ENCODE peak calls at places on chromosomes 5 and 9, in ten cellular contexts. L is NT2/D1, X is NCI-H446 treated with DMSO at 0.1 percent for 48 hours, F is mucosa of gallbladder, A is GM04503, T is breast epithelium, Z is NCI-H2081, Y is cardiac muscle cell, B is D341Med, J is neuronal stem cell. P is an unnamed sample.

GRCh38 chr9:16628421-16628820 is 242.0 kb downstream of the BNC2 start:
- DNase-seq in L (no peak), X (no peak), F (no peak), A (no peak), T (no peak), Z (no peak), Y (no peak), B (no peak), J (no peak), P (no peak)

GRCh38 chr5:66744040-66744439 is 147.8 kb downstream of the MAST4 start:
- DNase-seq in L (no peak), X (no peak), F (peak), A (no peak), T (no peak), Z (no peak), Y (no peak), B (no peak), J (no peak), P (no peak)

GRCh38 chr5:159132429-159133040 is 32.8 kb upstream of the EBF1 start:
- DNase-seq in L (no peak), X (no peak), F (no peak), A (no peak), T (no peak), Z (no peak), Y (no peak), B (no peak), J (no peak), P (no peak)

GRCh38 chr5:2996687-2997086 is 245.2 kb upstream of the IRX2 start:
- DNase-seq in L (no peak), X (no peak), F (no peak), A (no peak), T (no peak), Z (no peak), Y (peak), B (no peak), J (no peak), P (no peak)

GRCh38 chr5:69024241-69024651 is 69.6 kb upstream of the SLC30A5 start:
- DNase-seq in L (peak), X (no peak), F (peak), A (no peak), T (no peak), Z (peak), Y (peak), B (peak), J (peak), P (peak)

GRCh38 chr5:19538607-19539006 is 449.4 kb downstream of the CDH18 start:
- DNase-seq in L (no peak), X (no peak), F (no peak), A (no peak), T (no peak), Z (no peak), Y (no peak), B (no peak), J (no peak), P (no peak)

GRCh38 chr9:101275671-101276250 is 109.0 kb downstream of the BAAT start:
- DNase-seq in L (no peak), X (no peak), F (no peak), A (no peak), T (no peak), Z (no peak), Y (no peak), B (no peak), J (no peak), P (peak)

GRCh38 chr5:157761690-157762611 is 18.4 kb downstream of the LSM11 start:
- DNase-seq in L (no peak), X (peak), F (peak), A (no peak), T (no peak), Z (peak), Y (peak), B (peak), J (peak), P (peak)

GRCh38 chr5:149094996-149095395 is 32.1 kb upstream of the SH3TC2 start:
- DNase-seq in L (no peak), X (no peak), F (no peak), A (no peak), T (no peak), Z (no peak), Y (no peak), B (no peak), J (no peak), P (no peak)

GRCh38 chr9:113641100-113641885 is 177.8 kb downstream of the RGS3 start:
- DNase-seq in L (no peak), X (no peak), F (no peak), A (no peak), T (no peak), Z (peak), Y (no peak), B (no peak), J (no peak), P (no peak)

GRCh38 chr5:86917117-86917579 is 299.4 kb downstream of the COX7C start:
- DNase-seq in L (no peak), X (peak), F (peak), A (no peak), T (no peak), Z (no peak), Y (peak), B (no peak), J (peak), P (no peak)

GRCh38 chr5:41097642-41098041 is 26.5 kb upstream of the MROH2B start:
- DNase-seq in L (no peak), X (no peak), F (no peak), A (no peak), T (no peak), Z (no peak), Y (no peak), B (no peak), J (no peak), P (no peak)

GRCh38 chr5:149073217-149073616 is 10.4 kb upstream of the SH3TC2 start:
- DNase-seq in L (no peak), X (no peak), F (no peak), A (no peak), T (no peak), Z (no peak), Y (no peak), B (no peak), J (no peak), P (no peak)

GRCh38 chr9:5971740-5972139 is 43.7 kb downstream of the RANBP6 start:
- DNase-seq in L (no peak), X (no peak), F (no peak), A (no peak), T (no peak), Z (no peak), Y (no peak), B (no peak), J (no peak), P (no peak)

GRCh38 chr9:107749787-107750444 is 260.3 kb upstream of the KLF4 start:
- DNase-seq in L (no peak), X (no peak), F (peak), A (peak), T (peak), Z (peak), Y (no peak), B (no peak), J (no peak), P (no peak)